ENCODE peak calls at places on chromosomes 12 and 14, in seven cellular contexts. B, N, Z, K, R, S and Y are unnamed samples.

GRCh38 chr14:75340921-75341320 is 62.3 kb downstream of the FOS start:
- DNase-seq in N (peak; percentile 93), K (peak; percentile 83), S (no peak), B (no peak), R (no peak), Z (peak; percentile 56), Y (no peak)

GRCh38 chr14:92503756-92504491 is 9.7 kb upstream of the RIN3 start:
- DNase-seq in N (no peak), R (peak; percentile 76), Z (no peak), K (no peak), S (no peak), B (peak; percentile 76), Y (no peak)

GRCh38 chr14:62743569-62743968 is 301.7 kb downstream of the KCNH5 start:
- DNase-seq in B (no peak), N (no peak), K (no peak), R (no peak), S (no peak), Z (no peak), Y (no peak)

GRCh38 chr12:89980236-89980635 is 271.6 kb upstream of the ATP2B1 start:
- DNase-seq in S (no peak), K (no peak), B (no peak), N (peak; percentile 92), R (no peak), Z (no peak), Y (no peak)

GRCh38 chr14:49212721-49213120 is 373.5 kb downstream of the RPS29 start:
- DNase-seq in K (no peak), R (no peak), Z (no peak), S (no peak), B (no peak), N (no peak), Y (no peak)

GRCh38 chr12:49345048-49345839 is 1.4 kb upstream of the DNAJC22 start:
- DNase-seq in Z (peak; percentile 31), B (peak; percentile 53), K (no peak), R (no peak), S (no peak), N (no peak), Y (no peak)

GRCh38 chr14:64364907-64365306 is 23.2 kb upstream of the MTHFD1 start:
- DNase-seq in S (no peak), R (peak; percentile 60), B (no peak), N (no peak), K (no peak), Z (no peak), Y (no peak)

GRCh38 chr12:1531160-1531653 is 63.2 kb downstream of the FBXL14 start:
- DNase-seq in K (no peak), Z (no peak), S (no peak), R (no peak), N (no peak), B (no peak), Y (no peak)

GRCh38 chr12:80551897-80552296 is 107.9 kb downstream of the PTPRQ start:
- DNase-seq in S (no peak), B (no peak), K (no peak), R (peak; percentile 94), Z (no peak), N (no peak), Y (no peak)

GRCh38 chr12:80269953-80270552 is 170.7 kb downstream of the OTOGL start:
- DNase-seq in S (peak; percentile 40), Z (no peak), N (no peak), R (peak; percentile 41), K (no peak), B (peak; percentile 51), Y (no peak)

GRCh38 chr14:87829543-87829942 is 163.4 kb downstream of the GALC start:
- DNase-seq in K (no peak), S (no peak), B (no peak), R (no peak), N (no peak), Z (no peak), Y (no peak)

GRCh38 chr14:102891556-102891955 is 30.9 kb upstream of the AMN start:
- DNase-seq in B (no peak), Z (no peak), S (no peak), K (no peak), R (peak; percentile 7), N (no peak), Y (no peak)

GRCh38 chr12:124294686-124295315 is at the start of gene RFLNA:
- DNase-seq in B (peak; percentile 49), K (peak; percentile 41), R (no peak), N (no peak), S (no peak), Z (no peak), Y (no peak)

GRCh38 chr12:44000309-44000952 is 164.6 kb downstream of the TMEM117 start:
- DNase-seq in R (peak; percentile 41), B (peak; percentile 71), K (no peak), S (peak; percentile 53), Z (no peak), N (no peak), Y (peak; percentile 3)

GRCh38 chr14:70655110-70655826 is 13.6 kb downstream of the TTC9 start:
- DNase-seq in R (no peak), S (peak; percentile 93), B (no peak), N (no peak), Z (peak; percentile 92), K (no peak), Y (peak; percentile 82)

GRCh38 chr14:69259531-69260245 is at the start of gene GALNT16:
- DNase-seq in Z (no peak), N (no peak), K (no peak), S (no peak), B (peak; percentile 85), R (no peak), Y (no peak)
- H3K4me3 ChIP-seq in Z (peak within 1 kb of the TSS; percentile 70), N (peak within 1 kb of the TSS; percentile 53), K (peak within 1 kb of the TSS; percentile 59), S (no peak within 1 kb of the TSS), B (peak within 1 kb of the TSS; percentile 81), R (peak within 1 kb of the TSS; percentile 57), Y (no peak within 1 kb of the TSS)

DNA sequence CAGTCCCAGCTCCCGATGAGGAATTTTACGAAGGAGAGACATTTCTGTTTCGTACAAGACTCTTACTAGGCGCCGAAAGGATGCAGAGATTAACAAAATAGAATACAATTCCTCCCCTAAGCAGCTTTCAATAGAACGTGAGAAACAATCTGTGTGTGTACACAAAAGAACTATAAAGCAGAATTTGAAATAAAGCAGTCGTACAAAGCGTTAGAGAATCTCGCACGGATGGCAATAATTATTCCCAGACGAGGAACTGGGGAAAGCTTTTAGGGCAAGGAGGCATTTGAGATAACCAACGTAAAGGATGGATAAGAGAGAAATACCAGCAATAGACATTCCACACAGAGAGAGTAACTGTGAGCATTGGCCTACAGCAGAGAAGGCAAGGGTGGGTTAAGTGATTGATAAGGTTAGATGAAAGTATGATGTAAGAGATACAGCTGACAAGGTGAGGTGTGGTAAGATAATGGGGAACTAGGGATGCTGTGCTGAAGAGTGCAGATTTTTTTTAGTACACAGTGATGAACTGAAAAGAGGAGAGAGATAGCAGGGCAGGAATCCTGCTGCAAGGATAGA is 957 bp upstream of the RPS6KA5 start:
- DNase-seq in Z (no peak), B (peak; percentile 7), R (no peak), N (no peak), S (no peak), K (no peak), Y (no peak)
- H3K4me3 ChIP-seq in Z (peak overlapping the region; percentile 45), B (peak overlapping the region; percentile 37), R (peak overlapping the region; percentile 64), N (peak overlapping the region; percentile 77), S (peak overlapping the region; percentile 79), K (peak overlapping the region; percentile 50), Y (peak overlapping the region; percentile 3)

DNA sequence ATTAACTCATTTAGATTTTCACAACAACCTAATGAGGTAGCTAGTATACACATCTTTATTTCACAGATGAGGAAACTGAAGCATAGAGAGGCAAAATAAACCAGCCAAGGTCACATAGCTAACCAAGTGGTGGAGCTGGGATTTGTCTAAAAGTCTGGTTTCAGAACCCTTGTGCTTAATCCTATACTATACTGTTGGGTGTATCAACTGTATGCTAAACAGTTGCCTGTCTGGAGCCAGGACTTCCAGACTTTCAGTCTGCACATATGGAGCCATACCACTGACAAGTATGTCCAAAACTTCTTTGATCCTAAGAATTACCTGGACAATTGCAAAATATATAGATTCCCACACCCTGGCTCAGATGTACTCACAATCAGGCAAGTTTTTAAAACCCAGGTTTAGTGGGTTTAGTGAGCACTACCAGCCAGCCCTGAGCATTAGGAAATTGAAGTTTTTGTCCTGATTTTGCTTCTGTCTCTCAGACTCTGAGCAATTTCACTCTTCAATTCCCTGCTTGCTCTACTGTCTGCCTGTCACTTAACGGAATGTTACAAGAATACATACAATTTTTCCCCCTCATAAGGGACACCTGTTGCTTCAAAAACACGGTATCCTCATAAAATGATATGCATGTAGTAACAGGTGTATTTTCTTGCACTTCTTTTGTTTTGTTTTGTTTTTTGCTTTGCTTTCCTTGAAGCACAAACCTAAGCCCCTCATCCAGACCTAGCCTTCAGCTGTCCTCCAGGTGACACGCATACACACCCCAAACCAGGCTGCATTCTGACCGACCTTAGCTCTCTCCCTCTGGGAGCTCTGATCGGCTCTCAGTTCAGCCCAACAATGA is 9.6 kb upstream of the SALL2 start:
- DNase-seq in N (no peak), S (no peak), Z (no peak), B (no peak), R (no peak), K (no peak), Y (no peak)
- H3K4me3 ChIP-seq in N (peak overlapping the region; percentile 35), S (no peak overlapping the region), Z (no peak overlapping the region), B (no peak overlapping the region), R (no peak overlapping the region), K (peak overlapping the region; percentile 40), Y (no peak overlapping the region)

GRCh38 chr12:122841544-122842321 is 6.5 kb downstream of the HIP1R start:
- DNase-seq in R (peak; percentile 60), N (no peak), K (peak; percentile 44), B (no peak), S (no peak), Z (no peak), Y (no peak)

GRCh38 chr12:122840580-122841513 is 5.6 kb downstream of the HIP1R start:
- DNase-seq in B (no peak), K (peak; percentile 24), Z (no peak), N (no peak), S (no peak), R (peak; percentile 20), Y (no peak)

GRCh38 chr12:122843472-122843871 is 8.2 kb downstream of the HIP1R start:
- DNase-seq in S (no peak), B (no peak), Z (no peak), K (peak; percentile 33), R (no peak), N (no peak), Y (no peak)

GRCh38 chr12:122844366-122844971 is 9.2 kb downstream of the HIP1R start:
- DNase-seq in S (no peak), R (no peak), Z (no peak), N (no peak), B (no peak), K (peak; percentile 22), Y (no peak)

DNA sequence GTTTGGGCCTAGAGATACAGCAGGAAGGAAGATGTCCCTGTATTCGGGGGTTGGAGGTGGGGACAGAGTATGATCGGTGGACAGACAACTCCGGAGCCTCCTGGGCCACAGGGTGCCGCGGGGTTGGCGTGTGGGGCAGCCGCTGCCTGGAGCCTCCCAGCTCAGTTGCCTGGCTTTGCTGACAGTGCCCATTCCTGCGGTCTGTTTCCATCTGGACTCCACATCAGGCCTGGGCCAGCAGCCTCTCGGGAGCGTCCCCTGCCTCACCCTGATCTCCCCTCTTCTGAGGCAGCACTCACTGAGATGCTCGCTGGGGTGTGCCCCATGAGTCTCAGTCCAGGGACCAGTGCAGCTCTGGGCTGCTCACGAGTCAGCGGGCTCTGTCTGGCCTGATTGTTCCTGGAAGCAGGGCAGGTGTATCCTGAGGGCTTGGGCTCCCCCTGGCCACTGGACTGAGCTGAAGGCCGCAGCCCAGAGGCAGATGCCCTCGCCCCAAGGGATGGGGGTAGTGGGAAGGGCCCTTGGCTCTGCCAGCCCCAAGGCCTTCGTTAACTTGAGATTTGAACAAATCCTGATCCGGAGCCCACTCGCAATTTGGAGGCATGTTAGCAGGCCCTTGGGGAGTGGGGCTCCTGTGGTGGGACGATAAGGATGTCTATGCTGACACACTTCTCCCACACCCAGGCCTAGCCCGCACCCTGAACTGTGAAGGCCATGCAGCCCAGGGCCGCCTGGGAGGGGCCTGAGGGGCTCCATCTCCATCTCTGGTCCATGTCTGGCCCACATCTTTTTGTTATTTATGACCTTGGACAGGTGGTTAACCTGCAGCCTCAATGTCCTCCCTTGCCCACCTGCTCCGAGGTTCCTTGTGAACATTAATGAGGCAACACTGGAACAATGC is 7.5 kb downstream of the HIP1R start:
- DNase-seq in K (peak; percentile 42), N (no peak), S (no peak), R (no peak), Z (no peak), B (no peak), Y (no peak)
- H3K4me3 ChIP-seq in K (no peak overlapping the region), N (no peak overlapping the region), S (no peak overlapping the region), R (no peak overlapping the region), Z (no peak overlapping the region), B (no peak overlapping the region), Y (no peak overlapping the region)